ENCODE peak calls at places on chromosomes 3 and 15, in seven cellular contexts. R is sciatic nerve; P is left colon; T is activated naive CD8-positive, alpha-beta T cell treated with anti-CD3 and anti-CD28 coated beads, Interleukin-2, amount 50 U/mL, for 16 hours; G is cerebellum; M is activated CD8-positive, alpha-beta memory T cell treated with anti-CD3 and anti-CD28 coated beads, Interleukin-2, amount 50 U/mL, for 4 hours; X is hypothalamus. K is an unnamed sample.

GRCh38 chr15:97084650-97085049 is 754.1 kb downstream of the NR2F2 start:
- DNase-seq in R (no peak), P (no peak), T (no peak), G (no peak), M (no peak), X (no peak), K (peak; percentile 90)

GRCh38 chr15:58766290-58766689 is 4.8 kb upstream of the MINDY2 start:
- DNase-seq in R (no peak), P (no peak), T (no peak), G (no peak), M (no peak), X (no peak), K (no peak)

GRCh38 chr3:10957976-10958749 is 34.4 kb upstream of the SLC6A1 start:
- DNase-seq in R (no peak), P (peak; percentile 34), T (no peak), G (no peak), M (no peak), X (no peak), K (no peak)

GRCh38 chr15:91253605-91254004 is 153.5 kb downstream of the SV2B start:
- DNase-seq in R (no peak), P (no peak), T (no peak), G (no peak), M (no peak), X (no peak), K (no peak)

GRCh38 chr3:173750095-173750494 is 352.6 kb downstream of the NLGN1 start:
- DNase-seq in R (no peak), P (no peak), T (no peak), G (no peak), M (no peak), X (no peak), K (peak; percentile 46)

GRCh38 chr15:27820232-27820631 is 278.9 kb downstream of the OCA2 start:
- DNase-seq in R (no peak), P (no peak), T (no peak), G (no peak), M (no peak), X (no peak), K (peak; percentile 77)

GRCh38 chr3:189270248-189270832 is 98.6 kb downstream of the TPRG1 start:
- DNase-seq in R (no peak), P (peak; percentile 73), T (no peak), G (peak; percentile 36), M (peak; percentile 26), X (peak; percentile 1), K (peak; percentile 89)

GRCh38 chr3:50251220-50251619 is 15.2 kb downstream of the GNAI2 start:
- DNase-seq in R (no peak), P (no peak), T (no peak), G (peak; percentile 53), M (no peak), X (no peak), K (peak; percentile 84)

GRCh38 chr3:9784876-9785443 is 7.3 kb downstream of the TADA3 start:
- DNase-seq in R (no peak), P (no peak), T (no peak), G (no peak), M (no peak), X (no peak), K (peak; percentile 52)

GRCh38 chr3:105715372-105715771 is 153.4 kb downstream of the CBLB start:
- DNase-seq in R (no peak), P (no peak), T (no peak), G (no peak), M (no peak), X (no peak), K (peak; percentile 94)

GRCh38 chr3:169390741-169391300 is 272.7 kb downstream of the MECOM start:
- DNase-seq in R (no peak), P (no peak), T (no peak), G (no peak), M (no peak), X (no peak), K (peak; percentile 26)

GRCh38 chr15:91884604-91885003 is 31.1 kb downstream of the SLCO3A1 start:
- DNase-seq in R (no peak), P (no peak), T (no peak), G (no peak), M (no peak), X (no peak), K (no peak)

K was measured in choroid plexus epithelial cell.